ENCODE peak calls at places on chromosomes 3 and 15, in eight cellular contexts. V is CD4-positive, CD25-positive, alpha-beta regulatory T cell; S is esophagus squamous epithelium; G is CD8-positive, alpha-beta memory T cell; D is foreskin fibroblast; Q is mesendoderm; F is right lobe of liver; A is bronchial epithelial cell. W is an unnamed sample.

GRCh38 chr3:57872606-57873005 is 116.5 kb downstream of the SLMAP start:
- DNase-seq in V (no peak), A (no peak), D (no peak), F (no peak), Q (no peak), S (no peak), G (no peak), W (no peak)

GRCh38 chr15:38818156-38818745 is 253.6 kb upstream of the RASGRP1 start:
- DNase-seq in D (no peak), A (no peak), V (no peak), F (no peak), S (no peak), Q (peak; percentile 16), G (no peak), W (no peak)

GRCh38 chr15:57654136-57654845 is 52.2 kb upstream of the POLR2M start:
- DNase-seq in Q (no peak), S (no peak), V (no peak), F (no peak), G (no peak), A (peak; percentile 46), D (peak; percentile 90), W (no peak)

GRCh38 chr15:90674476-90674875 is 42.7 kb upstream of the BLM start:
- DNase-seq in V (no peak), G (no peak), D (peak; percentile 37), S (no peak), Q (no peak), A (no peak), F (no peak), W (no peak)

GRCh38 chr3:70064194-70064787 is 64.8 kb downstream of the SAMMSON start:
- DNase-seq in S (no peak), Q (peak; percentile 38), D (peak; percentile 65), V (peak; percentile 5), F (no peak), A (peak; percentile 46), G (no peak), W (peak; percentile 22)

GRCh38 chr3:119769394-119770149 is 12.3 kb upstream of the NR1I2 start:
- DNase-seq in F (no peak), G (no peak), Q (no peak), A (peak; percentile 78), S (no peak), V (no peak), D (peak; percentile 2), W (no peak)

GRCh38 chr3:34947849-34948248 is 691.5 kb upstream of the ARPP21 start:
- DNase-seq in A (peak; percentile 54), V (no peak), D (peak; percentile 34), G (no peak), F (no peak), S (no peak), Q (peak; percentile 88), W (no peak)

GRCh38 chr3:44478606-44479094 is 1.2 kb upstream of the ZNF445 start:
- DNase-seq in V (no peak), D (no peak), A (no peak), Q (no peak), F (no peak), S (no peak), G (no peak), W (no peak)

GRCh38 chr3:138452491-138452890 is 18.1 kb downstream of the ESYT3 start:
- DNase-seq in A (no peak), F (no peak), V (no peak), S (no peak), G (no peak), Q (no peak), D (no peak), W (no peak)

GRCh38 chr3:24242012-24242698 is 252.5 kb downstream of the THRB start:
- DNase-seq in D (peak; percentile 88), V (no peak), F (no peak), S (no peak), G (no peak), A (peak; percentile 91), Q (peak; percentile 12), W (no peak)

GRCh38 chr3:50274371-50275104 is 4.3 kb upstream of the LSMEM2 start:
- DNase-seq in Q (peak; percentile 90), D (peak; percentile 66), G (peak; percentile 60), V (peak; percentile 64), A (peak; percentile 51), S (no peak), F (peak; percentile 79), W (peak; percentile 55)

GRCh38 chr3:177453087-177453844 is 256.0 kb upstream of the TBL1XR1 start:
- DNase-seq in S (no peak), F (no peak), Q (no peak), V (no peak), A (no peak), G (no peak), D (no peak), W (no peak)

GRCh38 chr15:100731259-100732156 is 129.1 kb downstream of the ASB7 start:
- DNase-seq in G (no peak), A (no peak), V (no peak), F (no peak), S (no peak), Q (peak; percentile 43), D (peak; percentile 57), W (no peak)

GRCh38 chr3:153513236-153513635 is 351.2 kb downstream of the RAP2B start:
- DNase-seq in V (peak; percentile 17), F (no peak), Q (peak; percentile 58), A (peak; percentile 26), G (peak; percentile 3), S (no peak), D (peak; percentile 10), W (peak; percentile 8)

GRCh38 chr3:146414010-146414409 is 55.4 kb downstream of the PLSCR2 start:
- DNase-seq in V (no peak), D (no peak), F (no peak), A (no peak), G (no peak), Q (no peak), S (no peak), W (no peak)

DNA sequence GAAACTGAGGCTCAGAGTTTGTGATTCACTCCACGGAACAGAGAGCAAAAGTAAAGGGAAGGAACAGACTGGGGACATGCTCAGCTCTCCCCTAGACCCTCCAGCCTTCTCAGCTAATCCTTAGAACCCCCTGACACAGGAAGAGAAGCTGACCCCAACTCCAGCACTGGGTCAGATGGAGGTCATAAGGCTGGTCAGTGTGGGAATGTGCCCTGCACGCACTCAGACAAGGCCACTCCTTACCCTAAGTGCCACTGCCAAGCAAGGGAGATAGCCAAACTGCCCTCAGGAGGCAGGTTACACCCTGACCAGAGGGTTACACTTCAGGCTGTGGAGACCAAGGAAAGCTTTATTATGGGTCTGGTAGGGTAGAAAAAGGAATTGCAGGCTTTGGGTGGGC is 1.2 kb downstream of the RPL29 start:
- DNase-seq in S (no peak), D (no peak), V (no peak), G (no peak), A (no peak), Q (no peak), F (no peak), W (no peak)
- H3K4me3 ChIP-seq in S (peak overlapping the region; percentile 70), D (peak overlapping the region; percentile 93), V (peak overlapping the region; percentile 88), G (peak overlapping the region; percentile 97), A (peak overlapping the region; percentile 86), Q (peak overlapping the region; percentile 99), F (peak overlapping the region; percentile 93), W (peak overlapping the region; percentile 84)

GRCh38 chr3:169659096-169659521 is 4.4 kb downstream of the MECOM start:
- DNase-seq in A (peak; percentile 34), D (no peak), Q (peak; percentile 67), G (no peak), S (no peak), F (no peak), V (no peak), W (no peak)
- H3K4me3 ChIP-seq in A (peak overlapping the region; percentile 17), D (no peak overlapping the region), Q (no peak overlapping the region), G (no peak overlapping the region), S (no peak overlapping the region), F (no peak overlapping the region), V (no peak overlapping the region), W (no peak overlapping the region)

GRCh38 chr3:193901007-193901406 is 234.9 kb upstream of the HES1 start:
- DNase-seq in V (no peak), Q (no peak), D (no peak), F (no peak), G (no peak), S (no peak), A (no peak), W (no peak)

GRCh38 chr3:193905541-193905940 is 230.4 kb upstream of the HES1 start:
- DNase-seq in D (peak; percentile 13), Q (no peak), S (no peak), G (no peak), F (no peak), V (no peak), A (no peak), W (no peak)

GRCh38 chr3:193903976-193904375 is 232.0 kb upstream of the HES1 start:
- DNase-seq in V (no peak), A (no peak), Q (no peak), G (no peak), S (no peak), D (no peak), F (no peak), W (no peak)

GRCh38 chr3:193902557-193903256 is 233.2 kb upstream of the HES1 start:
- DNase-seq in D (no peak), Q (no peak), V (no peak), F (no peak), G (no peak), A (no peak), S (no peak), W (no peak)

GRCh38 chr3:193903257-193903807 is 232.6 kb upstream of the HES1 start:
- DNase-seq in D (no peak), F (no peak), S (no peak), G (no peak), A (no peak), Q (no peak), V (no peak), W (no peak)
- H3K4me3 ChIP-seq in D (no peak overlapping the region), F (no peak overlapping the region), S (no peak overlapping the region), G (no peak overlapping the region), A (no peak overlapping the region), Q (no peak overlapping the region), V (no peak overlapping the region), W (no peak overlapping the region)

DNA sequence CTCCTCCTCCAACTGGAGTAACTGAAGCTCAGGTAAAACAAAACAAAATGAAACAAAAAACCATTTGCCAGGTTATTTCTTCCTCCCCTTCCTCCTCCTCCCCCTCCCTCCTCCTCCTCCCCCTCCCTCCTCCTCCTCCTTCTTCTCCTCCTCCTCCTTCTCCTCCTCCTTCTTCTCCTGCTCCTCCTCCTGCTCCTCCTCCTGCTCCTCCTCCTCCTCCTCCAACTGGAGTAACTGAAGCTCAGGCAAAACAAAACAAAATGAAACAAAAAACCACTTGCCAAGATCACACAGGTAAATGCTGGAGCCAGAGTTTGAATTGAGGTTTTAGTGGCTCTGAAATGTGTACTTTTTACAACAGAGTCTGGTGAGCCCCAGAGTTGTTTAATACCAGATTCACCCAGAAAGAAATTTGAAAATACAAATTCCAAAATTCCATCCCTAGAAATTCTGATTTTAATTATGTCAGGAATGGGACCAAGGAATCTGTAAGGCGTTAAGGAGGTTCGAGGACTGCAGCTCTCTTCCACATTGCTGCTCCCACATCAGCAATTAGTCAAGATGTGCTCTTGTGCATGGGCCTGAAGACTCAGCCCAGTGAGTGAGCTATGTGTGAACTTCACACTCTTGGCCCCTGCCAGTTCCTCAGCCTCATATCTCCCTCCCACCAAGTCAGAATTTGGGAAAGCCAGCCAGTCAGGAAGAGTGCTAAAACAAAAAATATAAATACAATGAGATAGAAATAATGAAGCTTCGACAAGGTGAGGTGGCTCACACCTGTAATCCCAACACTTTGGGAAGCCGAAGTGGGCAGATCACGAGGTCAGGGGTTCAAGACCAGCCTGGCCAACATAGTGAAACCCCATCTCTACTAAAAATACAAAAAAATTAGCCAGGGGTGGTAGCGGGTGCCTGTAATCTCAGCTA is 31.6 kb upstream of the ZNF770 start:
- DNase-seq in S (no peak), V (no peak), G (no peak), F (no peak), A (peak; percentile 26), D (peak; percentile 14), Q (peak; percentile 74), W (no peak)
- H3K4me3 ChIP-seq in S (no peak overlapping the region), V (no peak overlapping the region), G (no peak overlapping the region), F (no peak overlapping the region), A (no peak overlapping the region), D (peak overlapping the region; percentile 24), Q (no peak overlapping the region), W (no peak overlapping the region)